ENCODE peak calls at places on chromosomes 2 and 18, in four cellular contexts. Y is H1, F is MM.1S, W is neural progenitor cell. T is an unnamed sample.

GRCh38 chr2:198296665-198297308 is 492.4 kb downstream of the PLCL1 start:
- DNase-seq in Y (peak), F (peak), W (peak), T (peak)

GRCh38 chr2:195251221-195251620 is 405.8 kb upstream of the SLC39A10 start:
- DNase-seq in Y (no peak), F (no peak), W (no peak), T (no peak)

GRCh38 chr2:28273751-28274150 is 118.9 kb upstream of the FOSL2 start:
- DNase-seq in Y (no peak), F (no peak), W (no peak), T (no peak)

GRCh38 chr2:191347154-191347553 is 102.0 kb downstream of the MYO1B start:
- DNase-seq in Y (no peak), F (no peak), W (no peak), T (no peak)

GRCh38 chr2:150426315-150426714 is 61.2 kb downstream of the RND3 start:
- DNase-seq in Y (no peak), F (peak), W (no peak), T (no peak)

GRCh38 chr2:70145851-70146739 is 44.7 kb downstream of the C2orf42 start:
- DNase-seq in Y (no peak), F (no peak), W (no peak), T (no peak)

GRCh38 chr2:64914735-64915509 is 74.3 kb upstream of the SLC1A4 start:
- DNase-seq in Y (no peak), F (peak), W (no peak), T (no peak)

GRCh38 chr2:190165491-190165890 is 103.0 kb upstream of the MSTN start:
- DNase-seq in Y (no peak), F (no peak), W (no peak), T (no peak)

GRCh38 chr2:223674998-223675609 is 72.9 kb upstream of the SCG2 start:
- DNase-seq in Y (no peak), F (no peak), W (peak), T (no peak)

GRCh38 chr2:104845552-104845931 is 8.4 kb upstream of the POU3F3 start:
- DNase-seq in Y (no peak), F (no peak), W (peak), T (no peak)
- H3K27ac ChIP-seq in Y (no peak), F (no peak), W (no peak), T (no peak)

GRCh38 chr2:10912796-10913445 is 1.2 kb downstream of the KCNF1 start:
- DNase-seq in Y (no peak), F (no peak), W (no peak), T (no peak)
- TF ChIP-seq EZH2 in Y (peak), F (no peak), W (no peak), T (no peak)

GRCh38 chr2:217512728-217513127 is 490.1 kb downstream of the TNS1 start:
- DNase-seq in Y (no peak), F (no peak), W (no peak), T (no peak)

GRCh38 chr2:217510790-217511291 is 492.0 kb downstream of the TNS1 start:
- DNase-seq in Y (peak), F (peak), W (peak), T (peak)

GRCh38 chr2:217512259-217512658 is 490.5 kb downstream of the TNS1 start:
- DNase-seq in Y (no peak), F (no peak), W (no peak), T (no peak)

GRCh38 chr2:217511850-217512249 is 490.9 kb downstream of the TNS1 start:
- DNase-seq in Y (no peak), F (no peak), W (no peak), T (no peak)

GRCh38 chr2:217513256-217513655 is 489.5 kb downstream of the TNS1 start:
- DNase-seq in Y (no peak), F (no peak), W (no peak), T (no peak)
- H3K27ac ChIP-seq in Y (no peak), F (no peak), W (no peak), T (no peak)

GRCh38 chr18:61333271-61333745 is at the start of gene CDH20:
- DNase-seq in Y (peak), F (no peak), W (peak), T (no peak)
- TF ChIP-seq EZH2 in Y (no peak), F (no peak), W (peak), T (no peak)

GRCh38 chr2:60819936-60820335 is 61.4 kb upstream of the REL start:
- DNase-seq in Y (no peak), F (no peak), W (no peak), T (no peak)
- H3K27ac ChIP-seq in Y (no peak), F (no peak), W (no peak), T (no peak)

GRCh38 chr18:59275406-59275949 is 2.2 kb upstream of the RAX start:
- DNase-seq in Y (peak), F (no peak), W (peak), T (no peak)

GRCh38 chr18:59273936-59274928 is 978 bp upstream of the RAX start:
- DNase-seq in Y (peak), F (no peak), W (peak), T (no peak)

GRCh38 chr18:59272221-59272888 is 899 bp downstream of the RAX start:
- DNase-seq in Y (peak), F (peak), W (peak), T (no peak)

GRCh38 chr18:59271606-59272220 is 1.5 kb downstream of the RAX start:
- DNase-seq in Y (no peak), F (no peak), W (peak), T (no peak)

DNA sequence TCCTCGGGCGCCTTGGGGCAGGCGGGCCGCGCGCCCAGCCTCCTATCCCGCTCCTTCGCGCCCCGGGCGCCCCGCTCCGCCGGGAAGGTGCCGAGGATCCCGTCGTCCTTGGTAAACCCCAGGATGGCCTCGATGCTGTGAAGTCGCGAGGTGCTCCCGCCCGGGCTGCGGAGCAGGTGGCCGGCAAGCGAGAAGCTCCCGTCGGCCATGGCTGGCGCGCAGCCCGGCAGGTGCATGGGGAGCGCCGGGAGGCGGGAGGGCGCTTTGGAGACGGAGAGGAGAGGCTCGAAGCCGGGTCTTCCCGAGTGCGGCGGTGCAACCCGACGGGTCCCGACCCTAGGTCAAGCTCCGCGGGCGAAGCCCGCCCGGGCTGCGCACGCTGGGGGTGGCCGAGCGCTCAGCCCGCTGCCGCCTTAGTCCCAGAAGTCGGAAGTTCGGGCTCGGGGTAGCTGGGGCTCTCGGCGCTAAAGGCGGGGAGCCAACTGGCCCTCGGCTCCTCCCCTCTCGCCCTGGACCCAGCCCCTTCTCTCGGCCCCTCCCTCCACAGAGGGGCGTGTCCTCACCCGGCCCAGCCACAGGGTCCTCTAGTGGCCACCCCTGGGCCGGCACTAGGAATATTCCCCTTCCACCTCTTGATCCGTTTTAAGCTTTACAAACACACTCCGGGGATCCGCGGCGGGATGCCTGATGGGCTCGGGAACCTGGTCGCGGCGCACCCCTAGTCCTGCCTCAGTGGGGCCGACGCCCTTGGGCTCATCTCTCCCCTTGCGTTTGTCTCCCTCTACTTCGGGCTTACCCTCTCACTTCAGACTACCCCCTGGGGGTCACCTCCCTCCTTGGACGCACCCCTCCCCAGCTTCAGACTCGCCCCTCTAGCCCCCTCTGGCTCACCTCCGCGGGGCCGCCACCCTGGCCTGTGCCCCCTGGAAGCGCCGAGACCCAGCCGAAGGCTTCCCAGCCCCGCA is at the start of gene RAX:
- DNase-seq in Y (peak), F (no peak), W (peak), T (no peak)
- TF ChIP-seq EZH2 in Y (peak), F (no peak), W (peak), T (no peak)

T was measured in SK-N-MC.